ENCODE peak calls at places on chromosomes 13 and 19, in four cellular contexts. One of them, this sample, is unnamed.

GRCh38 chr13:109945206-109945960 is 159.0 kb upstream of the IRS2 start:
- DNase-seq in HepG2: no peak
- DNase-seq in K562: no peak
- DNase-seq in WTC11: no peak
- DNase-seq in this sample: no peak

GRCh38 chr19:17202249-17202648 is 12.9 kb upstream of the USE1 start:
- DNase-seq in HepG2: no peak
- DNase-seq in K562: no peak
- DNase-seq in WTC11: no peak
- DNase-seq in this sample: no peak

GRCh38 chr19:30861896-30862295 is 487.3 kb downstream of the TSHZ3 start:
- DNase-seq in WTC11: no peak
- DNase-seq in HepG2: no peak
- DNase-seq in K562: no peak
- DNase-seq in this sample: no peak

GRCh38 chr19:30358821-30359580 is 13.2 kb upstream of the ZNF536 start:
- DNase-seq in K562: no peak
- DNase-seq in HepG2: no peak
- DNase-seq in WTC11: no peak
- DNase-seq in this sample: no peak

GRCh38 chr19:46030861-46031550 is 8.2 kb upstream of the PGLYRP1 start:
- DNase-seq in K562: no peak
- DNase-seq in HepG2: no peak
- DNase-seq in WTC11: no peak
- DNase-seq in this sample: no peak

GRCh38 chr19:52464798-52465470 is 11.6 kb downstream of the ZNF578 start:
- DNase-seq in K562: peak
- DNase-seq in WTC11: peak
- DNase-seq in HepG2: peak
- DNase-seq in this sample: no peak

GRCh38 chr13:49253997-49254396 is 6.3 kb downstream of the CDADC1 start:
- DNase-seq in HepG2: no peak
- DNase-seq in K562: no peak
- DNase-seq in WTC11: no peak
- DNase-seq in this sample: no peak

GRCh38 chr19:54416695-54417491 is 1.6 kb downstream of the TTYH1 start:
- DNase-seq in HepG2: no peak
- DNase-seq in K562: no peak
- DNase-seq in WTC11: peak
- DNase-seq in this sample: no peak

GRCh38 chr19:39810424-39810823 is 23.5 kb downstream of the DYRK1B start:
- DNase-seq in K562: no peak
- DNase-seq in HepG2: no peak
- DNase-seq in WTC11: no peak
- DNase-seq in this sample: no peak

GRCh38 chr13:35484384-35484783 is 7.9 kb upstream of the MAB21L1 start:
- DNase-seq in HepG2: no peak
- DNase-seq in WTC11: no peak
- DNase-seq in K562: no peak
- DNase-seq in this sample: no peak

GRCh38 chr19:6042776-6043726 is 65.1 kb upstream of the RANBP3 start:
- DNase-seq in K562: no peak
- DNase-seq in WTC11: no peak
- DNase-seq in HepG2: no peak
- DNase-seq in this sample: no peak

GRCh38 chr19:5934779-5935472 is 20.9 kb downstream of the CAPS start:
- DNase-seq in K562: no peak
- DNase-seq in WTC11: no peak
- DNase-seq in HepG2: no peak
- DNase-seq in this sample: no peak

GRCh38 chr19:55973982-55974381 is 12.6 kb upstream of the NLRP5 start:
- DNase-seq in K562: no peak
- DNase-seq in HepG2: no peak
- DNase-seq in WTC11: no peak
- DNase-seq in this sample: no peak

GRCh38 chr13:37599509-37599908 is 941 bp upstream of the POSTN start:
- DNase-seq in K562: no peak
- DNase-seq in WTC11: no peak
- DNase-seq in HepG2: no peak
- DNase-seq in this sample: no peak

GRCh38 chr19:46639356-46640061 is 3.5 kb upstream of the GNG8 start:
- DNase-seq in K562: peak
- DNase-seq in WTC11: no peak
- DNase-seq in HepG2: no peak
- DNase-seq in this sample: no peak

GRCh38 chr19:5536337-5536894 is 31.3 kb downstream of the TINCR start:
- DNase-seq in WTC11: peak
- DNase-seq in HepG2: no peak
- DNase-seq in K562: no peak
- DNase-seq in this sample: no peak

GRCh38 chr13:71591380-71591779 is 275.6 kb downstream of the DACH1 start:
- DNase-seq in K562: no peak
- DNase-seq in HepG2: no peak
- DNase-seq in WTC11: no peak
- DNase-seq in this sample: no peak

GRCh38 chr13:35093356-35093755 is 151.3 kb downstream of the NBEA start:
- DNase-seq in WTC11: no peak
- DNase-seq in HepG2: no peak
- DNase-seq in K562: no peak
- DNase-seq in this sample: no peak

GRCh38 chr19:47447470-47448359 is 24.0 kb downstream of the SLC8A2 start:
- DNase-seq in WTC11: peak
- DNase-seq in HepG2: peak
- DNase-seq in K562: peak
- DNase-seq in this sample: no peak

GRCh38 chr19:44746616-44746945 is 1.9 kb upstream of the BCL3 start:
- DNase-seq in K562: no peak
- DNase-seq in WTC11: no peak
- DNase-seq in HepG2: no peak
- DNase-seq in this sample: no peak

GRCh38 chr19:58557253-58558065 is 952 bp downstream of the UBE2M start:
- DNase-seq in K562: no peak
- DNase-seq in HepG2: no peak
- DNase-seq in WTC11: no peak
- DNase-seq in this sample: no peak

GRCh38 chr19:41175825-41176734 is 16.9 kb upstream of the CYP2S1 start:
- DNase-seq in WTC11: peak
- DNase-seq in HepG2: peak
- DNase-seq in K562: no peak
- DNase-seq in this sample: no peak

GRCh38 chr13:105346141-105346766 is 1189.2 kb downstream of the EFNB2 start:
- DNase-seq in HepG2: peak
- DNase-seq in K562: no peak
- DNase-seq in WTC11: no peak
- DNase-seq in this sample: no peak

GRCh38 chr13:83620535-83621220 is 261.6 kb downstream of the SLITRK1 start:
- DNase-seq in WTC11: no peak
- DNase-seq in K562: no peak
- DNase-seq in HepG2: no peak
- DNase-seq in this sample: no peak

GRCh38 chr19:5719274-5719960 is 529 bp downstream of the LONP1 start:
- DNase-seq in HepG2: no peak
- DNase-seq in K562: no peak
- DNase-seq in WTC11: no peak
- DNase-seq in this sample: no peak

GRCh38 chr19:7784856-7785255 is 21.8 kb downstream of the CLEC4M start:
- DNase-seq in HepG2: no peak
- DNase-seq in WTC11: no peak
- DNase-seq in K562: no peak
- DNase-seq in this sample: no peak

GRCh38 chr13:31208554-31209122 is 8.9 kb downstream of the B3GLCT start:
- DNase-seq in WTC11: no peak
- DNase-seq in HepG2: no peak
- DNase-seq in K562: no peak
- DNase-seq in this sample: no peak

GRCh38 chr13:30158774-30159445 is 148.4 kb downstream of the KATNAL1 start:
- DNase-seq in HepG2: no peak
- DNase-seq in WTC11: no peak
- DNase-seq in K562: no peak
- DNase-seq in this sample: no peak

GRCh38 chr13:45092668-45093067 is 27.6 kb upstream of the GTF2F2 start:
- DNase-seq in K562: no peak
- DNase-seq in HepG2: no peak
- DNase-seq in WTC11: no peak
- DNase-seq in this sample: no peak

GRCh38 chr13:29140277-29140676 is 320.1 kb downstream of the MTUS2 start:
- DNase-seq in HepG2: no peak
- DNase-seq in K562: no peak
- DNase-seq in WTC11: no peak
- DNase-seq in this sample: no peak
- TF ChIP-seq CREM in HepG2: no peak
- TF ChIP-seq CREM in K562: no peak
- TF ChIP-seq CREM in WTC11: no peak
- TF ChIP-seq CREM in this sample: no peak

DNA sequence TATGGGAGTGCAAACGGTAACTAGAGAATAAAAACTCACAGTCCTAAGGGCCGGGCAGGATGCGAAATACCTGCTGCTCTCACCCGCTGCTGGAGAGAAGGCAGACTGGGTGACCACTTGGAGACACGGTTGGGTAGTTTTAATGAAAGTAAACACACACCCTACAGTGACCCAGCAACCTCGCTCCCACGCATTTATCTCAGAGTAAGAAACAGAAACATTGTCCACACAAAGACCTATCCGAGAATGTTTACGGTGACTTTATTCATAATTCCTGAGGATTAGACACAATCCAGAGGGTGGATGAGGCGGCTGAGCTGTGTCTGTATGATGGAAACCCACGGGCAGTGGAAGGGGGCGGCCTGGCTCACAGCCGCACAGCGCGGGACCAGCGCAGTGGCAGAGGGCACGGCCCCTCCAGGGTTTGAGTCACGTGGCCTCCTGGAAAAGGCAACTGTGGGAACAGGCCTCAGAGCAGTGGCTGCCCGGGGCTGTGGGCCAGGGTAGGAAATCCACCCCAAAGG is 73.5 kb upstream of the C13orf46 start:
- DNase-seq in WTC11: no peak
- DNase-seq in K562: peak
- DNase-seq in HepG2: no peak
- DNase-seq in this sample: peak
- TF ChIP-seq CREM in WTC11: no peak
- TF ChIP-seq CREM in K562: no peak
- TF ChIP-seq CREM in HepG2: no peak
- TF ChIP-seq CREM in this sample: no peak

GRCh38 chr13:63189712-63190111 is 1774.1 kb upstream of the PCDH20 start:
- DNase-seq in HepG2: no peak
- DNase-seq in K562: no peak
- DNase-seq in WTC11: no peak
- DNase-seq in this sample: no peak

GRCh38 chr13:63190219-63190618 is 1774.6 kb upstream of the PCDH20 start:
- DNase-seq in K562: no peak
- DNase-seq in WTC11: no peak
- DNase-seq in HepG2: no peak
- DNase-seq in this sample: no peak

GRCh38 chr13:63184693-63185092 is 1769.0 kb upstream of the PCDH20 start:
- DNase-seq in HepG2: peak
- DNase-seq in WTC11: peak
- DNase-seq in K562: no peak
- DNase-seq in this sample: no peak
- TF ChIP-seq CREM in HepG2: no peak
- TF ChIP-seq CREM in WTC11: no peak
- TF ChIP-seq CREM in K562: no peak
- TF ChIP-seq CREM in this sample: no peak

DNA sequence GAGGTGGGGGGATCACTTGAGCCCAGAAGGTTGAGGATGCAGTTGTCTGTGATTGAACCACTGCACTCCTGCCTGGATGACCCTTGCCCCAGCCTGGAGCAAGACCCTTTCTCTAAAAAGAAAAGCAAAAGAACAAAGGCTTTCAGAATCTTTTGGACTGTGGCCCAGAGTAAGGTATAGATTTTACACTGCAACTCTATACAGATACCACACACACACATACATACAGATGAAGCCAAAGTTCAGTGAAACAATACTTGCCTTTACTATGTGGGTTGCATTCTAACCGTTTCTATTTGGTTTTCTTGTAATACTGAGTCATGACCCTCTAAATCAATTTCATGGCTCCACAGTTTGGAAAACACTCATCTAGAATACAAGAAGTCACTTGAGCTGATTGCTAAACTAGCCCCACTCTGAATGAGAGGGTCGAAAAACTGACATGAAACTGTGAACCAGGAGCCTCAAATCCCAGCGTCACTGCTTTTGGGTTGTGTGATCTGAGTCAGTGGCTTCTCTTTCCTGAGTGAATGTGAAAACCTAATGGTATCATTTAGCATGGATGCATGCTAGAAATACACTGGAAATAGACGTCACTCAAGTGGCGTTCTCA is 756.1 kb downstream of the UQCRFS1 start:
- DNase-seq in K562: no peak
- DNase-seq in WTC11: no peak
- DNase-seq in HepG2: peak
- DNase-seq in this sample: no peak
- TF ChIP-seq CREM in K562: no peak
- TF ChIP-seq CREM in WTC11: no peak
- TF ChIP-seq CREM in HepG2: no peak
- TF ChIP-seq CREM in this sample: no peak

DNA sequence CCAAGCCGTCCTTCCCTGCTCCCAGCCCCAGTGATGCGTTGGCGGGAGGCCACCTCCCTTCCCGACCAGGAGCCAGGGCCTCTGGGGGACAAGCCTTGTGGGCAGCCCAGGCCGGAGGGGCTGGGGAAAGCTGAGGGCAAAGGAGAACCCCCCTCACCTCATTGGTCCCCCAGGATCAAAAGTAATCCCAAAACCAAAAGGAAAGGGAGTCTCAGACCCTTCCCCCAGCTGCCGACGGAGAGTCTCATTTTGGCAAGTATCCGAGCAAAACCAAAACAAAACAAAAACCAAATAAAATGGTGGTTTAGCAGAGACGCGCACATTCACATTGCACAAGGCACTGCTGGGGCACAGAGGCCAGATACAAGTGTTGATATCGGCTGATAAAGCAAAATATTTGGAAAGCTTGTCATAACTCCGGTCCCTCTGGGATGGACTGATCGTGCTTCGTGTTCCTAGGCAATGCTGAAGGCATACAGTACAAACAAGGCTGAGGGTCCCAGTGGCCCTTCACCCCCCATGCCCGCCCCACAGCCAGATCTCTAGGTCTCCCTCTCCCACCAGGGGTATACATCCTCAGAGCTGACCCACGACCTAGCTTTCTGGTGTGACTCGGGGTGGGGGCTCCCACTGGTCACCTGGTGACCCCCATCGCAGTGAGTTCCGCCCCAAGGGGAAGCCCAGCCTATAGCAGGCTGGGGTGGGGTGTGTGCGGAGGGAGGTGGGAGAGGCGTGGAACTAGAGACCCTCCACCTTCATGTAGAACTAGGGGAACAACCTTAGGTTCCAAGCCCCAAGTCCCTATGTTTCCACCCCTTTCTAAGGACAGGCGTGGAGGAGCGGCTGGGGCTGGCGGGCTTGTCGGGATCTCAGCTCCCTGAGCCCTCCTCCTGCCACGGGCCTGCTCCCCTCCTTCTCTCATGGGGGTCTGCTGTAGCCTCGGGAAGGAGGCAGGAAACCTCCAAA is 2.0 kb downstream of the CEBPA start:
- DNase-seq in WTC11: no peak
- DNase-seq in HepG2: peak
- DNase-seq in K562: no peak
- DNase-seq in this sample: no peak
- TF ChIP-seq CREM in WTC11: no peak
- TF ChIP-seq CREM in HepG2: no peak
- TF ChIP-seq CREM in K562: no peak
- TF ChIP-seq CREM in this sample: no peak

This sample was measured in GM12878.